ENCODE peak calls at places on chromosomes 16 and 17, in ten cellular contexts. G is left lung; D is CD4-positive, CD25-positive, alpha-beta regulatory T cell; X is left lobe of liver; N is A549; T is Panc1; U is gastroesophageal sphincter; E is heart right ventricle; B is activated T-helper 17 cell treated with anti-CD3 and anti-CD28 coated beads, Interleukin-2, amount 50 U/mL, for 72 hours; Y is activated naive CD4-positive, alpha-beta T cell treated with anti-CD3 and anti-CD28 coated beads, Interleukin-2, amount 50 U/mL, for 72 hours. O is an unnamed sample.

GRCh38 chr16:1655909-1656807 is 21.9 kb upstream of the JPT2 start:
- ATAC-seq in G (no peak), D (no peak), X (no peak), N (no peak), T (no peak), U (no peak), E (peak), B (no peak), Y (no peak), O (no peak)

GRCh38 chr16:29892458-29892813 is 6.9 kb downstream of the SEZ6L2 start:
- ATAC-seq in G (no peak), D (no peak), X (no peak), N (peak), T (no peak), U (no peak), E (no peak), B (no peak), Y (no peak), O (no peak)

GRCh38 chr16:81165411-81166097 is 69.4 kb upstream of the GCSH start:
- ATAC-seq in G (no peak), D (no peak), X (no peak), N (peak), T (peak), U (no peak), E (no peak), B (no peak), Y (no peak), O (no peak)

GRCh38 chr16:75250809-75251279 is 580 bp downstream of the BCAR1 start:
- ATAC-seq in G (peak), D (no peak), X (peak), N (peak), T (no peak), U (peak), E (peak), B (peak), Y (peak), O (peak)

GRCh38 chr17:8935194-8935593 is 30.3 kb downstream of the PIK3R5 start:
- ATAC-seq in G (peak), D (peak), X (no peak), N (no peak), T (no peak), U (no peak), E (no peak), B (peak), Y (peak), O (peak)

GRCh38 chr16:3180445-3180878 is 7.5 kb upstream of the OR1F1 start:
- ATAC-seq in G (no peak), D (no peak), X (no peak), N (peak), T (peak), U (no peak), E (no peak), B (no peak), Y (no peak), O (no peak)

GRCh38 chr17:384622-385194 is 32.1 kb upstream of the RPH3AL start:
- ATAC-seq in G (no peak), D (no peak), X (no peak), N (peak), T (peak), U (no peak), E (peak), B (no peak), Y (no peak), O (no peak)

GRCh38 chr16:89435051-89435450 is 55.3 kb downstream of the ANKRD11 start:
- ATAC-seq in G (no peak), D (no peak), X (no peak), N (no peak), T (no peak), U (no peak), E (no peak), B (no peak), Y (no peak), O (no peak)